ENCODE peak calls at places on chromosomes 3 and 15, in six cellular contexts. D, Z, H, J, M and B are unnamed samples.

GRCh38 chr3:138468886-138469285 is 34.5 kb downstream of the ESYT3 start:
- DNase-seq in M (peak; percentile 73), J (no peak), H (no peak), Z (no peak), D (no peak), B (no peak)

GRCh38 chr15:89898628-89899302 is 5.0 kb upstream of the AP3S2 start:
- DNase-seq in D (peak; percentile 69), Z (no peak), H (peak; percentile 48), J (peak; percentile 88), M (peak; percentile 47), B (no peak)

GRCh38 chr3:36876181-36876936 is 68.5 kb downstream of the TRANK1 start:
- DNase-seq in J (no peak), M (no peak), H (no peak), Z (no peak), D (no peak), B (no peak)

GRCh38 chr3:51686512-51687215 is 15.6 kb downstream of the TEX264 start:
- DNase-seq in J (no peak), M (peak; percentile 33), D (peak; percentile 27), Z (peak; percentile 64), H (peak; percentile 23), B (no peak)

GRCh38 chr3:143810866-143811265 is 37.4 kb downstream of the SLC9A9 start:
- DNase-seq in J (no peak), M (no peak), Z (no peak), H (no peak), D (no peak), B (no peak)

GRCh38 chr3:114178770-114179368 is at the start of gene DRD3:
- DNase-seq in D (no peak), Z (no peak), H (peak; percentile 46), M (no peak), J (peak; percentile 92), B (no peak)

GRCh38 chr3:20310629-20311028 is 124.6 kb upstream of the SGO1 start:
- DNase-seq in J (no peak), D (no peak), Z (peak; percentile 56), H (no peak), M (no peak), B (no peak)

GRCh38 chr15:50307799-50308198 is 42.3 kb upstream of the HDC start:
- DNase-seq in J (no peak), H (no peak), Z (no peak), M (no peak), D (no peak), B (no peak)

GRCh38 chr3:146968204-146968651 is 363.1 kb upstream of the PLSCR5 start:
- DNase-seq in D (no peak), H (peak; percentile 87), M (no peak), Z (no peak), J (peak; percentile 8), B (peak; percentile 79)

GRCh38 chr15:89629829-89630228 is 25.4 kb downstream of the KIF7 start:
- DNase-seq in D (no peak), H (no peak), M (no peak), Z (no peak), J (no peak), B (no peak)

GRCh38 chr3:174620138-174620537 is 239.0 kb upstream of the NAALADL2 start:
- DNase-seq in M (no peak), H (peak; percentile 54), J (peak; percentile 21), Z (no peak), D (no peak), B (no peak)

GRCh38 chr15:42107483-42107882 is 13.1 kb upstream of the PLA2G4D start:
- DNase-seq in M (no peak), Z (no peak), D (peak; percentile 68), H (no peak), J (no peak), B (no peak)

GRCh38 chr3:83218383-83219200 is 1457.1 kb upstream of the GBE1 start:
- DNase-seq in D (no peak), M (no peak), H (no peak), Z (no peak), J (no peak), B (no peak)

GRCh38 chr3:113695818-113696645 is at the start of gene USF3:
- DNase-seq in H (peak; percentile 45), D (peak; percentile 84), M (peak; percentile 73), J (peak; percentile 81), Z (peak; percentile 78), B (no peak)

GRCh38 chr3:98497381-98497780 is at the start of gene OR5K2:
- DNase-seq in J (no peak), H (no peak), D (no peak), M (no peak), Z (no peak), B (no peak)

GRCh38 chr15:34109775-34110663 is 8.1 kb downstream of the PGBD4 start:
- DNase-seq in D (no peak), M (no peak), H (peak; percentile 57), J (peak; percentile 71), Z (no peak), B (no peak)

GRCh38 chr15:39287322-39288195 is 293.3 kb upstream of the THBS1 start:
- DNase-seq in M (no peak), H (peak; percentile 47), D (peak; percentile 26), Z (no peak), J (no peak), B (no peak)

GRCh38 chr15:26887926-26888666 is 21.2 kb downstream of the GABRA5 start:
- DNase-seq in H (no peak), J (no peak), M (no peak), D (no peak), Z (no peak), B (peak; percentile 31)

GRCh38 chr15:26882112-26882511 is 15.2 kb downstream of the GABRA5 start:
- DNase-seq in J (no peak), Z (no peak), M (no peak), D (no peak), H (no peak), B (no peak)

GRCh38 chr15:26882616-26883365 is 15.9 kb downstream of the GABRA5 start:
- DNase-seq in H (no peak), M (no peak), J (no peak), Z (no peak), D (no peak), B (no peak)

GRCh38 chr15:26879770-26880169 is 12.9 kb downstream of the GABRA5 start:
- DNase-seq in Z (no peak), J (no peak), H (no peak), D (no peak), M (no peak), B (no peak)

GRCh38 chr15:26883466-26883865 is 16.6 kb downstream of the GABRA5 start:
- DNase-seq in D (no peak), M (no peak), H (no peak), J (no peak), Z (no peak), B (no peak)
- H3K4me3 ChIP-seq in D (no peak overlapping the region), M (no peak overlapping the region), H (no peak overlapping the region), J (no peak overlapping the region), Z (no peak overlapping the region), B (no peak overlapping the region)

GRCh38 chr15:99980791-99981190 is 247.6 kb upstream of the LYSMD4 start:
- DNase-seq in D (no peak), H (no peak), J (no peak), Z (no peak), M (no peak), B (no peak)

GRCh38 chr15:99981839-99982658 is 248.8 kb upstream of the LYSMD4 start:
- DNase-seq in J (peak; percentile 36), D (no peak), M (no peak), Z (no peak), H (no peak), B (no peak)

GRCh38 chr15:99979371-99979770 is 246.1 kb upstream of the LYSMD4 start:
- DNase-seq in M (no peak), D (no peak), H (no peak), J (no peak), Z (no peak), B (no peak)

GRCh38 chr15:99982662-99983061 is 249.4 kb upstream of the LYSMD4 start:
- DNase-seq in J (no peak), H (no peak), Z (no peak), D (no peak), M (no peak), B (no peak)

GRCh38 chr15:99981223-99981647 is 248.0 kb upstream of the LYSMD4 start:
- DNase-seq in M (no peak), H (no peak), Z (no peak), D (no peak), J (peak; percentile 37), B (no peak)
- TF ChIP-seq CTCF in M (no peak), H (no peak), Z (peak; percentile 25), D (no peak), J (peak; percentile 68), B (no peak)

DNA sequence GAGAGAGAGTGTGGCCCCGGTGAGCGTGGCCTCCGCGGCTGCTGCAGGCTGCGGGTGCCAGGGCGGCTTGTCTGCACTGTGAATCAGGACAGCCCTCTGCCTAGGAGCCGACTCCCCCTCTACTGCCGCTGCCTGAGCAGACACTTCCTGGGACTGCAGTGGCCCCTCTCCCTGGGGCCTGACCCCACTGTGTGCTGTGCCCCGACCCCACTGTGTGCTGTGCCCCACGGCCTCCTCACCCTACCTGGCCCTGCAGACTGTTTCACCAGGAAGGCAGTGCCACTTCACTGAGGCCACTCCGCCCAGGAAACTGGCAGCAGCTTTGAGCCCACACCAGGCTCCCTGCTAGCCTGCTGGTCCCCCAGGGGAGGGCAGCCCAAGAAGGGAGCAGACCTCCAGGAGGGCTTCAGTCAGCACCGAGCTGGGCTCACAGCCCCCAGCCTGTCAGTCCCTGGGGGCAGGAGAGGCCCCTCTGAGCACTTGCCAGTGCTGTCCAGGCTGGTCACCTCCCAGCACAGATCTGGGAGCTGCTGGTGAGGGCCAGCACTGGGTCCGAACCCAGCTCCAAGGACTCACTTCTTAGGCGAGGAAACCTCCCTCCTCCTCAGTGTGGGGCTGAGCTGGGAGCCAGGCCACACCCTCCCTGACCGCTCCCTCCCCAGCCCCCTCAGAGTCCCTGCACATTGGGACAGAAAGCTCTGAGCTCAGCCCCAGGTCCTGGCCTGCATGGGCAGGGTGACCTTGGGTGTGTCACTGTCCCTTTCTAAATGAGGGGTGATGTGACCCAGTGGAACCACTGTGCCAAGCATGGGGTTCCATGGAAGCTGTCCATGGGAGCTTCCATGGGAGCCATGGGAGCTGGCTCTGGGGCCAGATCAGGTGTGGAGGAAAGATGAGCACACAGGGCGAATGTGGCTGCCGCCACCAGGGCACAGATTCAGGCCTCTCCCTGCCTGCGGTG is 56.8 kb downstream of the DNAJB8 start:
- DNase-seq in J (no peak), Z (no peak), M (no peak), D (peak; percentile 39), H (no peak), B (no peak)
- H3K4me3 ChIP-seq in J (no peak overlapping the region), Z (no peak overlapping the region), M (no peak overlapping the region), D (no peak overlapping the region), H (no peak overlapping the region), B (no peak overlapping the region)

GRCh38 chr15:77568014-77568959 is 64.4 kb downstream of the LINGO1 start:
- DNase-seq in M (no peak), D (no peak), H (no peak), Z (no peak), J (no peak), B (no peak)
- TF ChIP-seq CTCF in M (no peak), D (no peak), H (no peak), Z (no peak), J (no peak), B (no peak)